ENCODE peak calls at places on chromosomes 12 and 14, in seven cellular contexts. L is HepG2, V is K562, H is HCT116, X is H1, T is GM12878, E is SK-N-SH. I is an unnamed sample.

GRCh38 chr12:52415870-52416750 is 10.0 kb upstream of the KRT82 start:
- DNase-seq in E (no peak), H (no peak), V (no peak), L (no peak), T (no peak), X (no peak), I (no peak)

GRCh38 chr12:132608231-132609171 is 1.9 kb downstream of the LRCOL1 start:
- DNase-seq in T (no peak), X (no peak), E (peak; percentile 34), H (no peak), V (no peak), L (peak; percentile 83), I (no peak)

GRCh38 chr14:103748539-103748867 is 32.9 kb downstream of the ZFYVE21 start:
- DNase-seq in L (no peak), E (no peak), H (no peak), T (no peak), V (no peak), X (no peak), I (no peak)

GRCh38 chr12:120642086-120642485 is 1.7 kb downstream of the CABP1 start:
- DNase-seq in L (no peak), T (no peak), E (no peak), X (no peak), H (no peak), V (no peak), I (no peak)

GRCh38 chr12:110555509-110556406 is 27.4 kb downstream of the PPTC7 start:
- DNase-seq in X (no peak), V (no peak), H (no peak), L (no peak), T (no peak), E (no peak), I (no peak)

GRCh38 chr12:116130431-116130830 is 147.1 kb downstream of the MED13L start:
- DNase-seq in T (no peak), H (no peak), X (no peak), E (peak; percentile 52), L (no peak), V (no peak), I (no peak)

GRCh38 chr12:117507547-117507946 is 146.1 kb upstream of the NOS1 start:
- DNase-seq in H (no peak), X (no peak), V (no peak), L (no peak), T (no peak), E (no peak), I (peak; percentile 37)

GRCh38 chr12:58978717-58979116 is 58.4 kb upstream of the LRIG3 start:
- DNase-seq in V (no peak), X (no peak), H (no peak), T (no peak), L (no peak), E (no peak), I (no peak)

GRCh38 chr12:40207551-40207950 is 17.2 kb upstream of the LRRK2 start:
- DNase-seq in H (no peak), E (no peak), L (no peak), T (no peak), V (no peak), X (no peak), I (no peak)

GRCh38 chr12:12901158-12901791 is 9.9 kb downstream of the GPRC5A start:
- DNase-seq in X (no peak), H (no peak), E (no peak), V (no peak), T (no peak), L (peak; percentile 37), I (no peak)

GRCh38 chr14:77505031-77505430 is 6.4 kb upstream of the ISM2 start:
- DNase-seq in E (no peak), T (no peak), L (no peak), V (no peak), X (no peak), H (no peak), I (no peak)

GRCh38 chr14:71362282-71362681 is 455.0 kb downstream of the PCNX1 start:
- DNase-seq in T (no peak), H (no peak), X (no peak), L (no peak), E (no peak), V (no peak), I (no peak)

GRCh38 chr14:45112886-45113772 is 21.2 kb downstream of the FKBP3 start:
- DNase-seq in L (peak; percentile 53), H (no peak), V (no peak), X (no peak), E (no peak), T (no peak), I (peak; percentile 80)

GRCh38 chr12:64701283-64701682 is 57.9 kb downstream of the GNS start:
- DNase-seq in V (no peak), L (no peak), T (no peak), X (no peak), H (no peak), E (peak; percentile 58), I (no peak)

GRCh38 chr12:119183942-119184695 is 5.4 kb downstream of the HSPB8 start:
- DNase-seq in T (no peak), E (no peak), H (no peak), X (no peak), V (no peak), L (no peak), I (no peak)

GRCh38 chr12:27193106-27193505 is 51.0 kb upstream of the STK38L start:
- DNase-seq in V (no peak), L (no peak), E (no peak), H (no peak), X (no peak), T (no peak), I (no peak)

GRCh38 chr12:111406474-111407370 is 999 bp downstream of the SH2B3 start:
- DNase-seq in V (no peak), E (peak; percentile 44), T (no peak), X (no peak), L (no peak), H (no peak), I (no peak)

GRCh38 chr14:95216013-95216412 is 58.7 kb upstream of the DICER1 start:
- DNase-seq in T (peak; percentile 50), V (no peak), X (no peak), H (no peak), E (no peak), L (no peak), I (no peak)

GRCh38 chr12:109111775-109112491 is 4.5 kb upstream of the ACACB start:
- DNase-seq in H (peak; percentile 24), V (peak; percentile 56), X (no peak), T (no peak), E (peak; percentile 66), L (peak; percentile 45), I (peak; percentile 37)

GRCh38 chr12:88084210-88084609 is 55.0 kb upstream of the C12orf50 start:
- DNase-seq in X (no peak), H (no peak), T (no peak), V (no peak), L (no peak), E (no peak), I (no peak)

GRCh38 chr14:102554835-102555819 is 37.3 kb upstream of the RCOR1 start:
- DNase-seq in V (no peak), E (peak; percentile 29), T (no peak), L (no peak), X (no peak), H (no peak), I (no peak)

GRCh38 chr12:26274441-26275312 is 79.3 kb downstream of the SSPN start:
- DNase-seq in V (peak; percentile 70), E (peak; percentile 17), T (peak; percentile 94), L (peak; percentile 96), X (peak; percentile 17), H (peak; percentile 71), I (peak; percentile 66)

GRCh38 chr12:50788562-50788961 is 24.7 kb downstream of the ATF1 start:
- DNase-seq in E (no peak), H (no peak), L (peak; percentile 32), T (no peak), V (no peak), X (no peak), I (no peak)

GRCh38 chr14:91417134-91417982 is at the start of gene CCDC88C:
- DNase-seq in L (peak; percentile 54), X (no peak), H (peak; percentile 22), E (peak; percentile 93), T (no peak), V (no peak), I (peak; percentile 72)

GRCh38 chr14:95502381-95502950 is 14.0 kb downstream of the SYNE3 start:
- DNase-seq in H (no peak), E (no peak), V (no peak), L (no peak), X (no peak), T (no peak), I (no peak)

DNA sequence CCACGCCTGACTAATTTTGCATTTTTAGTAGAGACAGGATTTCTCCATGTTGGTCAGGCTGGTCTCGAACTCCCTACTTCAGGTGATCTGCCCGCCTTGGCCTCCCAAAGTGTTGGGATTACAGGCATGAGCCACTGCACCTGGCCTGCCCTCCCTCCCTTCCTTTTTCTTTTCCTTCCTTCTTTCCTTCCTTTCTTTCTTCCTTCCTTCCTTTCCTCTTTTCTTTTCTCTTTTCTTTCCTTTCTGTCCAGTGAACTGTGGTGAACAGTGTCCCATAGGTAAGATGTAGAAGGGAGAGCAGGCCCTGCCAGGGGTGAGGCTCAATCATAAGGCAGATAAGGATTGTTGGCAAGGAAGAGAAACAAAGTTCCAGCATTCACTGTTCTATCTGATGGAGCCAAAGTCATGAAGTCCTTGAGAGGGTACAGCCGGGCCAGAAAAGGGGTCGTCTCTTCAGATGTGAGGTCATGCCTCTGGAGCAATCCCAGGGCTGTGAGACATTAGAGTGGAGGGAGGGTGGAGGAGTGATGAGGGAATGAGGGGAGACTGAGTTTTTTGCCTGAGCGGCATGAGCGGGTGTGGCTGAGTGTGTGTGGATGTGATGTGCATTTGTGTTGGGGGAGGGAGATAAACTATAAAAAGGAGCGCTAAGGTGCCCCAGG is 4.2 kb upstream of the MLF2 start:
- DNase-seq in V (no peak), L (no peak), X (no peak), H (no peak), E (no peak), T (no peak), I (no peak)
- TF ChIP-seq JUND in V (no peak), L (no peak), X (no peak), H (no peak), E (no peak), T (no peak), I (no peak)

GRCh38 chr14:60506462-60506984 is 2.4 kb upstream of the SIX6 start:
- DNase-seq in H (no peak), E (peak; percentile 43), L (no peak), X (no peak), T (no peak), V (no peak), I (no peak)
- TF ChIP-seq JUND in H (no peak), E (no peak), L (no peak), X (no peak), T (no peak), V (no peak), I (no peak)

DNA sequence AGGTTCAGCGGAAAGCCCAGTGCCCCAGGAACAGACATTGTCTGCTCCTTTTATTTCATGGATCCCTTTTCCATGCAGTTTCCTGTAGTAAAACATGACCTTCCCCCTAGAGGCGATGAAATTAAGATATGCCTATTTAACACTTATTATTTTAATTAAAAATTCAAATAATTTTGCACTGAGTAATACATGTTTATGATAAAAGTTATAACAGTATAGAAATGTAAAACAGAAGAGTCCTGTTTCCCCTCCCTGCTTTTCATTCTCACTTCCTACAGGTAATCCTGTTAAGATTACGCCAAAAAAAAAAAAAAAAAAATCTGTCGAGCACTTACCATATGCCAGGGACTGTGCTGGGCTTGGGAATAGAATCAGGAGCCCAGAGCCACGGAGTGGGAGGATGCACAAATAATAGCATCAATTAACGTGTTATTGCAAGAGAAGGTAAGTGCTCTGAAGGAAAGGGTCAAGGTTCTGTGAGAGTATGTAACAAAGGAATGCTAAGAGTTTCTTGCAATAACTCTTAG is 830 bp upstream of the LPCAT3 start:
- DNase-seq in E (no peak), H (no peak), X (no peak), V (no peak), T (no peak), L (no peak), I (no peak)
- TF ChIP-seq JUND in E (no peak), H (no peak), X (no peak), V (no peak), T (no peak), L (no peak), I (no peak)

GRCh38 chr12:96404683-96405082 is 4.4 kb upstream of the CDK17 start:
- DNase-seq in V (no peak), E (no peak), H (no peak), T (no peak), L (no peak), X (no peak), I (no peak)
- TF ChIP-seq JUND in V (no peak), E (no peak), H (no peak), T (no peak), L (no peak), X (no peak), I (no peak)